ENCODE peak calls at places on chromosomes 11 and 22, in six cellular contexts. N, W, Z, H, S and V are unnamed samples.

GRCh38 chr11:114090976-114091375 is 31.5 kb downstream of the ZBTB16 start:
- DNase-seq in N (no peak), Z (no peak), H (no peak), S (no peak), W (no peak), V (no peak)

GRCh38 chr11:48052183-48053040 is 72.1 kb downstream of the PTPRJ start:
- DNase-seq in W (no peak), H (no peak), Z (peak), S (no peak), N (peak), V (no peak)

GRCh38 chr11:69808708-69809107 is 10.5 kb downstream of the FGF3 start:
- DNase-seq in S (no peak), W (no peak), H (no peak), N (no peak), Z (no peak), V (no peak)

GRCh38 chr11:114197799-114198500 is 98.2 kb upstream of the NNMT start:
- DNase-seq in N (peak), S (peak), Z (peak), W (peak), H (peak), V (peak)

GRCh38 chr22:29787371-29787980 is 20.3 kb downstream of the UQCR10 start:
- DNase-seq in H (no peak), W (no peak), N (no peak), S (no peak), Z (no peak), V (no peak)

GRCh38 chr22:37233751-37234631 is 10.1 kb downstream of the RAC2 start:
- DNase-seq in H (no peak), Z (no peak), S (peak), N (no peak), W (no peak), V (no peak)

GRCh38 chr11:24531528-24531927 is 34.7 kb downstream of the LUZP2 start:
- DNase-seq in H (no peak), N (no peak), Z (no peak), W (no peak), S (no peak), V (no peak)

GRCh38 chr11:10623797-10624761 is 55.6 kb upstream of the LYVE1 start:
- DNase-seq in H (peak), Z (peak), N (peak), W (peak), S (no peak), V (no peak)

GRCh38 chr11:79173615-79174014 is 267.2 kb downstream of the TENM4 start:
- DNase-seq in H (peak), S (peak), N (no peak), W (no peak), Z (no peak), V (no peak)

GRCh38 chr11:108432783-108433182 is 34.5 kb downstream of the C11orf65 start:
- DNase-seq in N (no peak), Z (no peak), W (no peak), H (no peak), S (no peak), V (no peak)

GRCh38 chr11:72075109-72075508 is 5.2 kb downstream of the NUMA1 start:
- DNase-seq in S (peak), N (no peak), H (no peak), Z (no peak), W (no peak), V (no peak)

GRCh38 chr22:31286360-31287255 is 5.7 kb downstream of the PIK3IP1 start:
- DNase-seq in W (peak), Z (no peak), H (no peak), N (no peak), S (no peak), V (no peak)

GRCh38 chr11:125886997-125887372 is 483 bp upstream of the HYLS1 start:
- DNase-seq in Z (peak), H (peak), W (peak), N (peak), S (peak), V (peak)

GRCh38 chr11:123221074-123221473 is 26.0 kb upstream of the CLMP start:
- DNase-seq in N (no peak), S (no peak), Z (no peak), H (no peak), W (peak), V (no peak)

GRCh38 chr11:74720596-74721478 is 10.4 kb downstream of the CHRDL2 start:
- DNase-seq in W (peak), N (peak), Z (peak), S (peak), H (peak), V (peak)

GRCh38 chr11:133827556-133827955 is 17.8 kb downstream of the SPATA19 start:
- DNase-seq in S (no peak), N (no peak), W (no peak), H (no peak), Z (peak), V (no peak)

GRCh38 chr22:36234211-36234610 is 5.1 kb downstream of the APOL2 start:
- DNase-seq in S (no peak), W (no peak), Z (no peak), N (no peak), H (no peak), V (no peak)

GRCh38 chr11:2202900-2203439 is 31.4 kb upstream of the TH start:
- DNase-seq in W (peak), Z (no peak), S (peak), H (no peak), N (peak), V (peak)

GRCh38 chr11:117444256-117445096 is 116.8 kb downstream of the CEP164 start:
- DNase-seq in H (no peak), S (no peak), Z (no peak), N (no peak), W (no peak), V (no peak)

GRCh38 chr11:77705195-77705876 is 67.7 kb upstream of the CLNS1A start:
- DNase-seq in N (no peak), Z (no peak), H (no peak), W (no peak), S (no peak), V (no peak)

GRCh38 chr11:73152861-73153483 is 10.9 kb upstream of the FCHSD2 start:
- DNase-seq in N (no peak), H (no peak), S (no peak), W (peak), Z (no peak), V (no peak)

GRCh38 chr11:72818971-72819370 is 4.8 kb downstream of the ATG16L2 start:
- DNase-seq in H (no peak), N (no peak), W (no peak), S (no peak), Z (no peak), V (no peak)

GRCh38 chr22:40674274-40674673 is 5.0 kb upstream of the MCHR1 start:
- DNase-seq in Z (no peak), N (no peak), H (no peak), S (no peak), W (no peak), V (no peak)

GRCh38 chr11:117407016-117407415 is 79.4 kb downstream of the CEP164 start:
- DNase-seq in N (peak), S (no peak), W (peak), Z (no peak), H (no peak), V (no peak)

GRCh38 chr11:70517996-70518907 is 119.9 kb downstream of the CTTN start:
- DNase-seq in S (peak), Z (no peak), N (peak), H (no peak), W (no peak), V (no peak)

GRCh38 chr11:126102436-126102894 is 39.8 kb upstream of the CDON start:
- DNase-seq in W (no peak), H (no peak), Z (peak), S (no peak), N (peak), V (peak)

GRCh38 chr11:91350931-91351330 is 873.7 kb upstream of the FAT3 start:
- DNase-seq in W (no peak), H (no peak), N (no peak), Z (no peak), S (no peak), V (no peak)

GRCh38 chr11:95608093-95608492 is 181.5 kb downstream of the FAM76B start:
- DNase-seq in H (no peak), Z (no peak), S (no peak), W (no peak), N (no peak), V (no peak)

GRCh38 chr22:24510694-24511625 is 15.8 kb downstream of the UPB1 start:
- DNase-seq in W (no peak), S (peak), H (no peak), Z (no peak), N (no peak), V (peak)

GRCh38 chr11:2577071-2578005 is 122.5 kb downstream of the KCNQ1OT1 start:
- DNase-seq in N (peak), S (peak), Z (no peak), H (peak), W (peak), V (peak)

GRCh38 chr11:35919244-35919643 is 24.6 kb upstream of the LDLRAD3 start:
- DNase-seq in S (no peak), W (no peak), N (no peak), Z (no peak), H (no peak), V (no peak)

GRCh38 chr11:69136471-69136870 is 19.3 kb upstream of the SMIM38 start:
- DNase-seq in N (peak), Z (no peak), S (no peak), W (no peak), H (no peak), V (no peak)

GRCh38 chr11:5280582-5281102 is 10.9 kb upstream of the HBE1 start:
- DNase-seq in H (peak), N (no peak), Z (peak), W (no peak), S (peak), V (peak)

GRCh38 chr11:64571050-64571409 is 20.0 kb upstream of the SLC22A12 start:
- DNase-seq in N (peak), Z (no peak), W (peak), S (peak), H (no peak), V (no peak)

DNA sequence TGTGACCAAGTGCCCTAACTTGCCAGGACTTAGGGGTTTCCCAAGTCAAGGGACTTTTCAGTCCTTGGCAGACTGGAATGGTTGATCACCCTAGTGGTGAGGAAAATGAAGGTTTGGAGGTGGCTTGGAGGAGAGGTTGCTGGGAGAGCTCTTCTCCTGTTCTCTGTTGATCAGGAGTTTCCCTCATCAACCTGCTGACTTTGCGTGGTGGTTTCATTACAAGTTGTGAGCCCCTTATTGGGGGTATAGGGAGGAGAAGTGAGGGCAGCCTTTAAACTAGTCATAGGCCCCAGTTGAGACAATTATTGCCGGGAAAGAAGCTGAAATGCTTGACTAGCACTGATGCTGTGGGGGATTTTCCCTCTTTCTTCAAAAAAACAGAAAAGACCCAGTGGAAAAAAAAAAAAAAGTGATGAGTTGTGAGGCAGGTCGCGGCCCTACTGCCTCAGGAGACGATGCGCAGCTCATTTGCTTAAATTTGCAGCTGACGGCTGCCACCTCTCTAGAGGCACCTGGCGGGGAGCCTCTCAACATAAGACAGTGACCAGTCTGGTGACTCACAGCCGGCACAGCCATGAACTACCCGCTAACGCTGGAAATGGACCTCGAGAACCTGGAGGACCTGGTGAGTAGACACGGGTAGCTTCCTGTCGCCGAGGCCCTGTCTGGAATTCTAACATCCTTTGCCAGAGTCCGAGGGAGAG is at the start of gene CXCR5:
- DNase-seq in N (no peak), W (no peak), Z (no peak), S (peak), H (no peak), V (no peak)
- H3K4me3 ChIP-seq in N (no peak), W (no peak), Z (no peak), S (no peak), H (peak), V (no peak)

DNA sequence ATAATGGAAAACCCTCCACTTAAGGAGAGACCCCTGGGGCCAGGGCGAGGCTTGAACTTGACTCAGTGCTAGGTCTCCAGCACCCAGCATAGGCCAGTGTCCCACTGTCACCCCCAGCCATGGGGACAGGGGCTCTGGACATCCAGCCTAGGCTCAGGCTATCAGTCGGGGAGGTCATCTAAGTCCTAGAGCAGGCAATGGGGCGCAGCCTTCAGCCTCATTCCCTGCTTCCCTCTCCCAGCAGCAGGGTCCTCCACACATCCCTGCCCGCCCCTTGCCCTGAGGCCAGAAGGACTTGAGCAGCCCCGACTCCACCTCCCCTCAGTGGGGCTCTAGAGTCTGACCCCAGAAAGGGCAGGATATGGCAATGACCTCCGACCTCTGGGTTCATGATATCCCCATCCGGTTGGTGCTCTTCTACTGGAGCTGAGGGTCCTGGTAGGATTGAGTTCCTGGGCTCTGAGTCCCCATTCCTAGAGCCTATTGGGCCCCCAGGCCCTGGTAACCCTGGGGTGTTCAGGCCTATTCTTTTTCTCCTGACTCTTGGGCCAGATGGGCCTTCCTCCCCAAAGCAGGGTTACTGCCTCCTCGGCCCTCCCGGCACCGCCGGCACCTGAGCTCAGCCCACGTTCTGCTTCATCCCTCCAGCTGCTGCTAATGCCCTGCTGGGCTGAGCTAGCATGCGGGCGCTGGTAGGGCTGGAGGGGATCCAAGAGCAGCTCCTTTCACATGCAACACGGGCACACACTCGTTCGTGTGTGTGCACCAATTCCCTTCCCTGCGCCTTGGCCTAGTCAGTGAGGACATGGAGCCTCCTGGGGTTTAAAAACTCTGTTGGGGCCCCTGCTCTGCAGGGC is 4.4 kb downstream of the CST6 start:
- DNase-seq in N (no peak), Z (no peak), S (peak), H (no peak), W (no peak), V (no peak)
- H3K4me3 ChIP-seq in N (no peak), Z (no peak), S (no peak), H (no peak), W (no peak), V (no peak)

DNA sequence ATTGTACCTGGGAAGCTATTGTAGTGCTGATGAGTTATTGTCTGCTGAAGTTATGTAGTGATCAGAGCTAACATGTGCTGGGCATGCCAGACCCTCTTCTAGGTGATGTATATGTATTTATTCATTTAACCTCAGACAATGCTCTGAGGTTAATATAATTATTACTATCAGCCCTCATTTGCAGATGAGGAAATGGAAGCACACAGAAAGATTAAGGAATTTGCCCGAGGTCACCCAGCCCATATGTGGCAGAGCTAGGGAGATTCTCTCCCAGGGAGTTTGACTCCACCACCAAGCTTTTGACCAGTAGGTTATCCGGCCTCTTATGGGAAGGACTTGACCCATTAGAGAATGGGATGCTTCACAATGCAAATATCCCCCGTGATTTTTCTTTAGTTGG is 114.2 kb upstream of the NAV2 start:
- DNase-seq in N (no peak), H (no peak), W (no peak), S (no peak), Z (no peak), V (no peak)
- H3K4me3 ChIP-seq in N (no peak), H (no peak), W (no peak), S (peak), Z (no peak), V (no peak)

DNA sequence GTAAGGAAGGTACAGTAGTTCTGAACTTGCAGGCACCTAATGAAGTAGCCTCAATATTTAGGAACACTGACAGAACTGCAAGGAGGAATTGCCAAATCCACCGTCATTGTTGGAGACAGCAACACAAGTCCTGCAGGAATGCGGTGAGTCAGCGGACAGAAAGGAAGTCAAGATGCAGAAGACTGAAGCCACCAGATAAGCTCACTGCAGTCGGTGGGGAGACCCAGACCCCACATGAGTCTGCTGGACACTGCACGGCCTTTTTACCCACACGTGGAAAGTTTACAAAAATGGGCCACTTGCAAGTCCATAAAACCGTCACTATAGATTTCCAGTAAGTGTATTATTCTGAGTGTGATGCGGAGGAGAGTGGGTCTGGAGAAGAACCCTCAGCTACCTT is 1471.6 kb downstream of the TBC1D22A start:
- DNase-seq in S (no peak), W (no peak), N (no peak), H (no peak), Z (no peak), V (no peak)
- H3K4me3 ChIP-seq in S (no peak), W (no peak), N (no peak), H (no peak), Z (no peak), V (no peak)

DNA sequence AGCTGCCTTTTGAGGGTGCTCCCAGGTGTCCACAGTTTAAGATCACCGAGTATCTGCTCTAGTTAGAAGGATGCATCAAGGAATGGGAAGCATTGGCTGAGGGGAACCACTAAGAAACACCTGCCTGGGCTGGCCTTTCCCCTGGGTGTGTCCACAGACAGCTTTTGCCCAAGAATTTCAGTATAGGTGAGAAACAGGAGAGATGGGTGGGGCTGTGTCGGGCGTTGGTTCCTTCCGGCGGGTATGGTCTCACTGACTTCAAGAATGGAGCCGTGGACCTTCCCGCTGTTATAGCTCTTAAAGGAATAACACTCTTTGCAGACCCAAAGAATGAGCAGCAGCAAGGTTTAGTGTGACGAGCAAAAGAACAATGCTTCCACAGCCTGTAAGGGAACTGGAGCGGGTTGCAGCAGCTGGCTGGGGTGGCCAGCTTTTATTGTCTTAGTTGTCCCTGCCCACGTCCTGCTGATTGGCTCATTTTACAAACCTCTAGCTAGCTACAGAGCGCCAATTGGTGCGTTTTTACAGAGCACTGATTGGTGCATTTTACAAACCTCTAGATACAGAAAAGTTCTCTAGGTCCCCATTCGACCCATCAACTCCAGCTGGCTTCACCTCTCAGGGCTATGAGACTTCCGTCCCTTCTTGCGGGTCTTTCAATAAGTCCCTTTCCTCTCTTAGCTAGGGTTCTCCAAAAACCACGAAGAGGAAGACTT is 2.4 kb downstream of the FADS1 start:
- DNase-seq in H (peak), Z (peak), S (no peak), N (no peak), W (no peak), V (no peak)
- H3K4me3 ChIP-seq in H (peak), Z (peak), S (no peak), N (peak), W (peak), V (peak)

GRCh38 chr22:38870312-38870741 is 1.7 kb downstream of the CBX6 start:
- DNase-seq in W (peak), H (peak), N (peak), S (peak), Z (peak), V (peak)
- H3K4me3 ChIP-seq in W (peak), H (peak), N (peak), S (peak), Z (no peak), V (peak)

GRCh38 chr22:19802881-19803735 is 42.5 kb downstream of the TBX1 start:
- DNase-seq in Z (no peak), S (peak), W (no peak), N (peak), H (no peak), V (peak)
- H3K4me3 ChIP-seq in Z (no peak), S (no peak), W (no peak), N (no peak), H (no peak), V (no peak)

GRCh38 chr11:128862913-128863660 is 4.0 kb downstream of the KCNJ1 start:
- DNase-seq in W (no peak), H (no peak), S (no peak), Z (no peak), N (no peak), V (no peak)

GRCh38 chr11:128860571-128861361 is 6.3 kb downstream of the KCNJ1 start:
- DNase-seq in S (no peak), H (no peak), Z (no peak), N (no peak), W (no peak), V (no peak)

GRCh38 chr11:128865490-128865889 is 1.6 kb downstream of the KCNJ1 start:
- DNase-seq in H (no peak), W (no peak), N (no peak), Z (no peak), S (no peak), V (no peak)

GRCh38 chr11:128859563-128860441 is 7.3 kb downstream of the KCNJ1 start:
- DNase-seq in N (peak), S (peak), W (no peak), Z (peak), H (peak), V (peak)

GRCh38 chr11:128862421-128862820 is 4.7 kb downstream of the KCNJ1 start:
- DNase-seq in H (no peak), S (no peak), W (no peak), N (no peak), Z (no peak), V (no peak)
- H3K4me3 ChIP-seq in H (no peak), S (no peak), W (no peak), N (no peak), Z (no peak), V (no peak)